ENCODE peak calls at places on chromosomes 4 and X, in five cellular contexts. J, P, Z, O and U are unnamed samples.

GRCh38 chrX:109537324-109537665 is 651 bp downstream of the NXT2 start:
- DNase-seq in J (peak), P (no peak), Z (no peak), O (no peak), U (no peak)

GRCh38 chr4:138224614-138225013 is 17.5 kb downstream of the SLC7A11 start:
- DNase-seq in J (no peak), P (no peak), Z (no peak), O (no peak), U (no peak)

GRCh38 chrX:83469551-83469950 is 38.5 kb upstream of the POU3F4 start:
- DNase-seq in J (no peak), P (no peak), Z (no peak), O (no peak), U (peak)

GRCh38 chr4:41361831-41362646 is 105.3 kb downstream of the UCHL1 start:
- DNase-seq in J (no peak), P (no peak), Z (no peak), O (no peak), U (no peak)

GRCh38 chr4:103098331-103098730 is 1.3 kb downstream of the BDH2 start:
- DNase-seq in J (no peak), P (no peak), Z (no peak), O (no peak), U (no peak)

GRCh38 chr4:144356941-144357381 is 216.4 kb upstream of the GYPA start:
- DNase-seq in J (no peak), P (no peak), Z (no peak), O (no peak), U (no peak)

GRCh38 chrX:12819231-12819630 is 28.0 kb downstream of the PRPS2 start:
- DNase-seq in J (peak), P (no peak), Z (no peak), O (no peak), U (no peak)

GRCh38 chr4:112284662-112285411 is 867 bp downstream of the TIFA start:
- DNase-seq in J (no peak), P (no peak), Z (no peak), O (no peak), U (peak)

GRCh38 chr4:43066415-43066814 is 173.9 kb downstream of the GRXCR1 start:
- DNase-seq in J (no peak), P (no peak), Z (no peak), O (no peak), U (no peak)

GRCh38 chr4:44100456-44100855 is 348.2 kb downstream of the KCTD8 start:
- DNase-seq in J (no peak), P (no peak), Z (no peak), O (no peak), U (no peak)

GRCh38 chr4:24551492-24552330 is 32.6 kb downstream of the DHX15 start:
- DNase-seq in J (no peak), P (no peak), Z (no peak), O (no peak), U (no peak)

GRCh38 chrX:46333550-46333949 is 211.7 kb downstream of the ZNF674 start:
- DNase-seq in J (peak), P (no peak), Z (no peak), O (no peak), U (no peak)

GRCh38 chr4:98528882-98529281 is 129.5 kb downstream of the TSPAN5 start:
- DNase-seq in J (no peak), P (no peak), Z (no peak), O (no peak), U (no peak)

GRCh38 chr4:136329042-136329662 is 1203.1 kb downstream of the PCDH18 start:
- DNase-seq in J (no peak), P (no peak), Z (no peak), O (no peak), U (no peak)

GRCh38 chr4:149605601-149606378 is 209.9 kb downstream of the IQCM start:
- DNase-seq in J (peak), P (no peak), Z (no peak), O (no peak), U (no peak)

GRCh38 chrX:44651347-44651746 is 108.7 kb upstream of the FUNDC1 start:
- DNase-seq in J (no peak), P (no peak), Z (no peak), O (no peak), U (no peak)

GRCh38 chrX:17525266-17525665 is 150.3 kb downstream of the NHS start:
- DNase-seq in J (no peak), P (no peak), Z (no peak), O (no peak), U (no peak)

GRCh38 chr4:187469627-187470026 is 525.9 kb upstream of the ZFP42 start:
- DNase-seq in J (no peak), P (no peak), Z (no peak), O (no peak), U (no peak)

GRCh38 chr4:125316391-125316780 is 1.6 kb downstream of the FAT4 start:
- DNase-seq in J (peak), P (no peak), Z (peak), O (no peak), U (peak)

GRCh38 chr4:100633269-100633668 is 115.4 kb upstream of the EMCN start:
- DNase-seq in J (no peak), P (no peak), Z (no peak), O (no peak), U (no peak)

GRCh38 chr4:75844151-75844662 is 58.0 kb downstream of the PPEF2 start:
- DNase-seq in J (no peak), P (no peak), Z (no peak), O (no peak), U (no peak)

GRCh38 chr4:153067376-153067775 is 131.3 kb downstream of the FHDC1 start:
- DNase-seq in J (no peak), P (no peak), Z (no peak), O (no peak), U (no peak)

GRCh38 chr4:105088110-105088879 is 58.4 kb upstream of the TET2 start:
- DNase-seq in J (peak), P (no peak), Z (no peak), O (no peak), U (no peak)

GRCh38 chr4:125365731-125366130 is 51.0 kb downstream of the FAT4 start:
- DNase-seq in J (no peak), P (no peak), Z (no peak), O (no peak), U (no peak)

GRCh38 chr4:168867128-168867527 is 142.9 kb downstream of the CBR4 start:
- DNase-seq in J (no peak), P (no peak), Z (no peak), O (no peak), U (no peak)

GRCh38 chr4:168866635-168867034 is 143.4 kb downstream of the CBR4 start:
- DNase-seq in J (no peak), P (no peak), Z (no peak), O (no peak), U (no peak)

GRCh38 chr4:168863719-168864632 is 146.1 kb downstream of the CBR4 start:
- DNase-seq in J (no peak), P (no peak), Z (no peak), O (no peak), U (no peak)

GRCh38 chr4:168865854-168866253 is 144.2 kb downstream of the CBR4 start:
- DNase-seq in J (no peak), P (no peak), Z (no peak), O (no peak), U (no peak)

DNA sequence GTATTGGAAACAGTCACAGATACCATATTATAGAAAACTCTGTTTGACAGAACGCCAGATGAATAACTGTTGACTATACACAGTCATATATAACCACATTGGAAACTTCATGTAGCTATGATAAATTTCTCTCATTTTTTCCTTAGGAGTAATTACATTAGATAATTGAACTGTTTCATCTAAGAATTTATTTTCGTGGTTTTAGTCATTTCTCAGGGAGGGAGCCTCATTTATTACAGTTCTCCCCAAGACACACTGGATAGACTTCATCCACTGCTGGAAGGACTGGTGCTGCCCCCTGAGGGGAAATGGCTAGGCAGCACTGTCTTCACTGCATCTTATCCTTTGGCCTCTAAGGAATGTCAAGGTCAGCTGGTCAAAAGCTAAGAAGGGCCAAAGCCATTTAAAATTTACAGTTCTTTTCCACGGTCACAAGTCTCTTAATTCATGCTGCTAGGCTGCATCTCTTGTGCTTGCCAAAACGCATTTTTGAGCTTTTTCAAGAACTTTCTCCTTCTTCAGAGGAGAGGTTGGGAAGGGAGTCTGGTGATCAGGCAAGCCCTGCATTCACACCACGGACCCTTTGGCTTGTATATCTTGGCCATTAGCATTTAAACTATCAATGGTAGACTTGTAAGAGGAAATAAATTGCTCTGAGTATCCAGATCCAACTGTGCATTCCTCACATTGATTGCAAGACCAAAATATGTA is 145.1 kb downstream of the CBR4 start:
- DNase-seq in J (no peak), P (no peak), Z (no peak), O (no peak), U (no peak)
- TF ChIP-seq CTCF in J (peak), P (no peak), Z (peak), O (no peak), U (no peak)

GRCh38 chr4:18566970-18567799 is 545.6 kb upstream of the LCORL start:
- DNase-seq in J (no peak), P (no peak), Z (no peak), O (no peak), U (no peak)

GRCh38 chr4:18570370-18570769 is 548.8 kb upstream of the LCORL start:
- DNase-seq in J (no peak), P (no peak), Z (no peak), O (no peak), U (no peak)

GRCh38 chr4:18571252-18571885 is 549.8 kb upstream of the LCORL start:
- DNase-seq in J (no peak), P (no peak), Z (no peak), O (no peak), U (no peak)

DNA sequence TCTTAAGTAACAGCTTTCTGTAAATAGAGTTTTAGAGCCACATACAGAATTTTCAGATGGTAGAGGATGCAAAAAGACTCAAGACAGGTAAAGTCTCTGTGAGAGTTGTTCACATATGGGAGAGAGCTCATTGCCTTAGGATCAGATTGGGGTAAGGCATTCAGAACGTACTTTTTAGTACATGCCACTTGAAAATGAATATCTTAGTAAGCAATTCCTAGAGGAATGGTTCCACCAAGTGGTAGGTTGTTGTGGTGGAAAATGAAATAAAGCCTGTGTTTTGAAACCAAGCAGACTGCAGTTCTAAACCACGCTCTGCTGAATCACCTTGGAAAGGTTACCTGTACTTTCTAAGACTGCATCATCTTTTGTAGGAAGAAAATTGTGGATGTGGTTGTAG is 547.0 kb upstream of the LCORL start:
- DNase-seq in J (no peak), P (no peak), Z (no peak), O (no peak), U (no peak)
- TF ChIP-seq CTCF in J (no peak), P (no peak), Z (no peak), O (no peak), U (no peak)

GRCh38 chrX:1391707-1392375 is at the start of gene SLC25A6:
- DNase-seq in J (peak), P (peak), Z (peak), O (peak), U (peak)
- TF ChIP-seq CTCF in J (peak), P (no peak), Z (peak), O (no peak), U (no peak)

GRCh38 chr4:72779256-72779655 is 210.2 kb upstream of the ADAMTS3 start:
- DNase-seq in J (no peak), P (no peak), Z (no peak), O (no peak), U (no peak)
- TF ChIP-seq CTCF in J (no peak), P (no peak), Z (no peak), O (no peak), U (no peak)

DNA sequence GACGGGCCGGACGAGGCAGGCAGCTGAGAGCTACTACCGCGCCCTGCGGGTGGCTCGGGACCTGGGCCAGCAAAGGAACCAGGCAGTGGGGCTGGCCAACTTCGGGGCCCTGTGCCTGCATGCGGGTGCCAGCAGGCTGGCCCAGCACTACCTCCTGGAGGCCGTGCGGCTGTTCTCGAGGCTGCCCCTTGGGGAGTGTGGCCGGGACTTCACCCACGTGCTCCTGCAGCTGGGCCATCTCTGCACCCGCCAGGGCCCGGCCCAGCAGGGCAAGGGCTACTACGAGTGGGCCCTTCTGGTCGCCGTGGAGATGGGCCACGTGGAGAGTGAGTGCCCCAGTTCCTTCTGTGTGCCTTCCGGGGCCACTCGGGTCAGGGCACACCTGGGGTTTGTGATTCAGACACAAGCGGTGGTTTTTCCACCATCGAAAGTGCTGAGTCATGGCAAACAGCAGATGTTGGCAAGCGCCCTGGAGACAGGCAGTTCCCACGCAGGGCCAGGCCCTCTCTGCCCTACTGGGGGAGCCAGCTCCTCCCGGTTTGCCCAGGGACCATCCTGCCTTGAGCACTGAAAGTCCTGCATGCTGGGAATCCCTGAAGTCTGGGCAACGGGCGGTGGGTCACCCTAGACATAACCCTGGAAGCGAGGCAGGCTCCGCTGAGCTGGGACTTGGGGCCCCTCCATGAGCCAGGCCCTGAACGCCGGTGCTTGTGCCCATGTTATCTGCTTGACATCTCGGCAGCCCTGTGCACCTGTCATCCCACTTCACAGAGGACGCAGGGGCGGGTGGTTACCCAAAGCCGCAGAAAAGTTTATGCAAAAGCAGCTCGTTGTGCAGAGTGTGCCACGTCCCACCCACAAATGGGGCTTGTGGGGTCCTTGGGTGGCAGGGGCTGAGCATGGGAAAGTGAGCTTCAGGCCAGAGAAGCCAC is 29.5 kb downstream of the SH3TC1 start:
- DNase-seq in J (peak), P (no peak), Z (peak), O (peak), U (peak)
- TF ChIP-seq CTCF in J (peak), P (no peak), Z (no peak), O (no peak), U (no peak)

DNA sequence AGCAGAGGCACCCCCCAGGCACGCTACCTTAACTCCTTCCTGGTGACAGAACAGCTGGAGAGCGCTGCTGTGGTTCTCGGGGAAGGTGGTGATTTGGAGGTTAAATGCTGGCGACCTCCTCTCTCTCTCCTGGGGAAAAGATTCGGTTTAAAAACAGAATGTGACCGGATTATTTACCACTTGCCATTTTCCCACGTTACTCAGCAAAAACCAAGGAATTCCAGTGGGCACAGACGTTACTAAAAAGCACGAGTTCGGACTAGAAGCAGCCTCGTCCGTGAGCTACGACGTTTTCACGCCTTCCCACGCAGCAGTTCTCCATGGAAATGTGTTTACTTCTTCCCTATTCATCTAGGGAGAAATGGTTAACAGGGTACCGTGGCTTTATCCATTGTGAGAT is 32.3 kb upstream of the C4orf50 start:
- DNase-seq in J (no peak), P (no peak), Z (no peak), O (no peak), U (no peak)
- TF ChIP-seq CTCF in J (no peak), P (no peak), Z (no peak), O (no peak), U (no peak)

GRCh38 chrX:132676102-132676501 is 187.3 kb upstream of the MBNL3 start:
- DNase-seq in J (no peak), P (no peak), Z (no peak), O (no peak), U (no peak)
- TF ChIP-seq CTCF in J (no peak), P (no peak), Z (no peak), O (no peak), U (no peak)